ENCODE peak calls at places on chromosomes 13 and 19, in nine cellular contexts. H is lung, S is epithelial cell of prostate, Q is left cardiac atrium, O is glutamatergic neuron, B is hypothalamus, A is HCEC 1CT, I is left lobe of liver, R is AG09309. U is an unnamed sample.

GRCh38 chr19:17394891-17395415 is 957 bp upstream of the CCDC194 start:
- DNase-seq in B (no peak), S (no peak), A (peak), Q (peak), R (no peak), O (peak), H (no peak), I (no peak), U (peak)

GRCh38 chr19:33400856-33401682 is 27.6 kb downstream of the CEBPG start:
- DNase-seq in S (no peak), H (no peak), A (no peak), O (peak), R (no peak), I (peak), Q (peak), B (no peak), U (no peak)

GRCh38 chr19:17331254-17331558 is 3.4 kb downstream of the ANO8 start:
- DNase-seq in B (no peak), A (no peak), I (no peak), Q (no peak), R (no peak), H (no peak), S (no peak), O (no peak), U (no peak)

GRCh38 chr13:21638319-21639282 is 32.3 kb upstream of the FGF9 start:
- DNase-seq in I (no peak), O (no peak), B (no peak), R (no peak), S (peak), H (no peak), A (peak), Q (no peak), U (peak)

GRCh38 chr13:23956106-23956505 is 58.8 kb upstream of the C1QTNF9B start:
- DNase-seq in R (no peak), O (no peak), H (no peak), A (peak), S (peak), Q (no peak), I (no peak), B (no peak), U (no peak)

GRCh38 chr13:48304132-48304876 is 753 bp downstream of the RB1 start:
- DNase-seq in S (no peak), B (no peak), O (peak), R (no peak), H (no peak), I (no peak), Q (peak), A (peak), U (peak)

GRCh38 chr13:47484564-47484963 is 516.5 kb downstream of the SUCLA2 start:
- DNase-seq in H (no peak), S (peak), Q (no peak), I (no peak), A (peak), O (no peak), R (peak), B (no peak), U (no peak)

GRCh38 chr13:34070006-34070405 is 252.1 kb downstream of the RFC3 start:
- DNase-seq in A (no peak), R (no peak), H (no peak), Q (no peak), S (no peak), B (no peak), I (no peak), O (no peak), U (no peak)